ENCODE peak calls at places on chromosomes 3 and 15, in seven cellular contexts. F, H, G, N, L, I and A are unnamed samples.
A peak's percentile ranks its signal among the peaks of the same experiment; 100 is the strongest.

GRCh38 chr3:54888162-54888561 is 39.7 kb downstream of the LRTM1 start:
- DNase-seq in F (no peak), H (no peak), G (no peak), N (no peak), L (no peak), I (no peak), A (no peak)

GRCh38 chr15:34663101-34663500 is 79.7 kb upstream of the GOLGA8B start:
- DNase-seq in F (no peak), H (no peak), G (no peak), N (no peak), L (no peak), I (no peak), A (no peak)

GRCh38 chr3:120274739-120275167 is 10.3 kb downstream of the GPR156 start:
- DNase-seq in F (no peak), H (peak; percentile 25), G (no peak), N (no peak), L (no peak), I (no peak), A (no peak)

GRCh38 chr3:116051040-116051439 is 394.2 kb downstream of the LSAMP start:
- DNase-seq in F (no peak), H (no peak), G (no peak), N (no peak), L (no peak), I (no peak), A (no peak)

GRCh38 chr3:194129581-194130133 is 6.3 kb upstream of the HES1 start:
- DNase-seq in F (peak; percentile 72), H (no peak), G (no peak), N (peak; percentile 69), L (peak; percentile 63), I (peak; percentile 78), A (peak; percentile 61)

GRCh38 chr3:38649500-38650247 is at the start of gene SCN5A:
- DNase-seq in F (peak; percentile 11), H (no peak), G (peak; percentile 37), N (peak; percentile 73), L (peak; percentile 82), I (peak; percentile 54), A (no peak)

GRCh38 chr15:57377478-57377847 is 1.2 kb downstream of the CGNL1 start:
- DNase-seq in F (no peak), H (no peak), G (peak; percentile 40), N (no peak), L (no peak), I (no peak), A (no peak)

GRCh38 chr3:5160926-5161858 is 26.3 kb upstream of the EDEM1 start:
- DNase-seq in F (peak; percentile 52), H (no peak), G (peak; percentile 59), N (no peak), L (no peak), I (peak; percentile 31), A (no peak)

GRCh38 chr3:157300091-157300490 is 136.6 kb upstream of the PTX3 start:
- DNase-seq in F (no peak), H (no peak), G (no peak), N (no peak), L (no peak), I (no peak), A (no peak)

GRCh38 chr15:61571026-61571425 is 341.9 kb upstream of the RORA start:
- DNase-seq in F (no peak), H (no peak), G (no peak), N (no peak), L (no peak), I (no peak), A (no peak)
- H3K18ac ChIP-seq in F (no peak overlapping the region), H (no peak overlapping the region), G (no peak overlapping the region), N (no peak overlapping the region), L (no peak overlapping the region), I (no peak overlapping the region), A (no peak overlapping the region)

GRCh38 chr15:60316961-60317360 is 80.8 kb downstream of the ANXA2 start:
- DNase-seq in F (no peak), H (no peak), G (no peak), N (no peak), L (no peak), I (no peak), A (no peak)
- H3K18ac ChIP-seq in F (no peak overlapping the region), H (no peak overlapping the region), G (no peak overlapping the region), N (no peak overlapping the region), L (no peak overlapping the region), I (no peak overlapping the region), A (peak overlapping the region; percentile 79)

GRCh38 chr3:52240059-52240885 is 1.3 kb upstream of the TWF2 start:
- DNase-seq in F (peak; percentile 98), H (peak; percentile 98), G (peak; percentile 70), N (peak; percentile 61), L (no peak), I (peak; percentile 92), A (no peak)
- H3K18ac ChIP-seq in F (peak overlapping the region; percentile 52), H (peak overlapping the region; percentile 14), G (no peak overlapping the region), N (no peak overlapping the region), L (peak overlapping the region; percentile 63), I (peak overlapping the region; percentile 35), A (no peak overlapping the region)

GRCh38 chr3:68172039-68172438 is 517.6 kb upstream of the SUCLG2 start:
- DNase-seq in F (no peak), H (no peak), G (no peak), N (no peak), L (no peak), I (no peak), A (no peak)
- H3K18ac ChIP-seq in F (no peak overlapping the region), H (no peak overlapping the region), G (no peak overlapping the region), N (no peak overlapping the region), L (no peak overlapping the region), I (no peak overlapping the region), A (no peak overlapping the region)

GRCh38 chr3:117254990-117255389 is 545.4 kb downstream of the TUSC7 start:
- DNase-seq in F (no peak), H (no peak), G (no peak), N (no peak), L (no peak), I (no peak), A (no peak)
- H3K18ac ChIP-seq in F (no peak overlapping the region), H (no peak overlapping the region), G (no peak overlapping the region), N (no peak overlapping the region), L (no peak overlapping the region), I (no peak overlapping the region), A (no peak overlapping the region)

GRCh38 chr3:53883008-53883407 is 1.1 kb upstream of the ACTR8 start:
- DNase-seq in F (no peak), H (no peak), G (peak; percentile 76), N (no peak), L (no peak), I (no peak), A (no peak)

GRCh38 chr3:53881691-53882593 is at the start of gene ACTR8:
- DNase-seq in F (peak; percentile 90), H (peak; percentile 77), G (peak; percentile 84), N (peak; percentile 93), L (peak; percentile 94), I (peak; percentile 92), A (peak; percentile 82)

GRCh38 chr3:53885239-53885638 is 3.3 kb upstream of the ACTR8 start:
- DNase-seq in F (peak; percentile 65), H (peak; percentile 61), G (peak; percentile 15), N (no peak), L (no peak), I (no peak), A (no peak)

GRCh38 chr3:53884623-53885022 is 2.7 kb upstream of the ACTR8 start:
- DNase-seq in F (no peak), H (no peak), G (no peak), N (no peak), L (no peak), I (no peak), A (no peak)

GRCh38 chr3:53880396-53881345 is 1.3 kb downstream of the ACTR8 start:
- DNase-seq in F (peak; percentile 38), H (peak; percentile 42), G (no peak), N (no peak), L (no peak), I (peak; percentile 73), A (no peak)
- H3K18ac ChIP-seq in F (peak overlapping the region; percentile 55), H (no peak overlapping the region), G (no peak overlapping the region), N (no peak overlapping the region), L (no peak overlapping the region), I (no peak overlapping the region), A (no peak overlapping the region)

GRCh38 chr15:68693071-68693470 is 114.3 kb downstream of the CORO2B start:
- DNase-seq in F (no peak), H (peak; percentile 53), G (no peak), N (no peak), L (no peak), I (peak; percentile 59), A (no peak)
- H3K18ac ChIP-seq in F (no peak overlapping the region), H (no peak overlapping the region), G (no peak overlapping the region), N (no peak overlapping the region), L (no peak overlapping the region), I (no peak overlapping the region), A (no peak overlapping the region)